ENCODE peak calls at places on chromosomes 6 and 20, in four cellular contexts. Y is IMR-90, F is astrocyte of the spinal cord, S is choroid plexus epithelial cell. P is an unnamed sample.

GRCh38 chr20:63312690-63313348 is 19.8 kb downstream of the COL20A1 start:
- DNase-seq in S (no peak), F (no peak), Y (peak), P (no peak)

GRCh38 chr20:62321521-62321948 is 18.7 kb downstream of the ADRM1 start:
- DNase-seq in F (no peak), S (peak), Y (no peak), P (no peak)

GRCh38 chr6:127198549-127198948 is 68.1 kb upstream of the RNF146 start:
- DNase-seq in S (peak), Y (peak), F (no peak), P (no peak)

GRCh38 chr20:63892402-63892801 is 2.5 kb upstream of the DNAJC5 start:
- DNase-seq in Y (no peak), F (no peak), S (no peak), P (no peak)

GRCh38 chr20:13279171-13279570 is 58.1 kb downstream of the ISM1 start:
- DNase-seq in Y (no peak), F (no peak), S (no peak), P (no peak)

GRCh38 chr20:64065973-64066341 is 3.0 kb downstream of the TCEA2 start:
- DNase-seq in F (peak), S (peak), Y (peak), P (no peak)

GRCh38 chr20:40860487-40860902 is 168.1 kb upstream of the TOP1 start:
- DNase-seq in S (peak), F (peak), Y (peak), P (no peak)

GRCh38 chr6:25585225-25585624 is 66.8 kb upstream of the SCGN start:
- DNase-seq in S (no peak), Y (no peak), F (no peak), P (no peak)

GRCh38 chr6:80618953-80619352 is 512.5 kb downstream of the BCKDHB start:
- DNase-seq in Y (peak), S (peak), F (peak), P (no peak)

GRCh38 chr6:110534731-110535164 is 58.3 kb upstream of the SLC22A16 start:
- DNase-seq in F (peak), S (peak), Y (peak), P (no peak)

GRCh38 chr20:17227669-17228623 is 1.1 kb downstream of the PCSK2 start:
- DNase-seq in Y (peak), F (no peak), S (peak), P (peak)

GRCh38 chr6:138787138-138787537 is 8.7 kb upstream of the ECT2L start:
- DNase-seq in F (no peak), S (no peak), Y (no peak), P (no peak)

GRCh38 chr6:35392773-35393672 is 50.7 kb downstream of the PPARD start:
- DNase-seq in S (no peak), Y (no peak), F (no peak), P (no peak)

GRCh38 chr6:18147160-18147559 is 7.7 kb downstream of the TPMT start:
- DNase-seq in Y (peak), F (peak), S (no peak), P (no peak)

GRCh38 chr6:167097770-167098169 is 25.1 kb upstream of the CCR6 start:
- DNase-seq in F (no peak), S (no peak), Y (no peak), P (no peak)

GRCh38 chr6:70763754-70764153 is 96.1 kb downstream of the SMAP1 start:
- DNase-seq in S (peak), Y (peak), F (no peak), P (no peak)

GRCh38 chr20:58719971-58720371 is 27.4 kb downstream of the NPEPL1 start:
- DNase-seq in F (no peak), S (no peak), Y (no peak), P (no peak)

GRCh38 chr6:8383584-8383983 is 51.8 kb downstream of the SLC35B3 start:
- DNase-seq in F (no peak), Y (no peak), S (no peak), P (no peak)

GRCh38 chr6:34529665-34530327 is 26.3 kb downstream of the SPDEF start:
- DNase-seq in S (no peak), Y (no peak), F (no peak), P (no peak)

GRCh38 chr6:38055210-38055609 is 235.7 kb downstream of the ZFAND3 start:
- DNase-seq in S (no peak), F (no peak), Y (no peak), P (no peak)

GRCh38 chr6:39166918-39167301 is 51.9 kb upstream of the SAYSD1 start:
- DNase-seq in Y (no peak), F (no peak), S (no peak), P (no peak)

GRCh38 chr6:39169448-39170344 is 54.7 kb upstream of the SAYSD1 start:
- DNase-seq in S (no peak), F (no peak), Y (no peak), P (no peak)

GRCh38 chr6:39167321-39167720 is 52.3 kb upstream of the SAYSD1 start:
- DNase-seq in F (no peak), Y (no peak), S (no peak), P (no peak)

GRCh38 chr6:39167866-39168625 is 53.1 kb upstream of the SAYSD1 start:
- DNase-seq in Y (no peak), S (no peak), F (no peak), P (no peak)

GRCh38 chr6:39166189-39166917 is 51.4 kb upstream of the SAYSD1 start:
- DNase-seq in S (peak), F (peak), Y (peak), P (peak)
- TF ChIP-seq CTCF in S (peak), F (peak), Y (peak), P (peak)

GRCh38 chr6:166036321-166037105 is 131.1 kb downstream of the TBXT start:
- DNase-seq in S (no peak), Y (peak), F (no peak), P (no peak)

GRCh38 chr6:166029506-166029905 is 138.1 kb downstream of the TBXT start:
- DNase-seq in S (peak), F (peak), Y (peak), P (no peak)

GRCh38 chr6:166031275-166031674 is 136.4 kb downstream of the TBXT start:
- DNase-seq in Y (no peak), S (no peak), F (no peak), P (no peak)

GRCh38 chr6:166027761-166028160 is 139.9 kb downstream of the TBXT start:
- DNase-seq in S (peak), Y (peak), F (peak), P (no peak)

DNA sequence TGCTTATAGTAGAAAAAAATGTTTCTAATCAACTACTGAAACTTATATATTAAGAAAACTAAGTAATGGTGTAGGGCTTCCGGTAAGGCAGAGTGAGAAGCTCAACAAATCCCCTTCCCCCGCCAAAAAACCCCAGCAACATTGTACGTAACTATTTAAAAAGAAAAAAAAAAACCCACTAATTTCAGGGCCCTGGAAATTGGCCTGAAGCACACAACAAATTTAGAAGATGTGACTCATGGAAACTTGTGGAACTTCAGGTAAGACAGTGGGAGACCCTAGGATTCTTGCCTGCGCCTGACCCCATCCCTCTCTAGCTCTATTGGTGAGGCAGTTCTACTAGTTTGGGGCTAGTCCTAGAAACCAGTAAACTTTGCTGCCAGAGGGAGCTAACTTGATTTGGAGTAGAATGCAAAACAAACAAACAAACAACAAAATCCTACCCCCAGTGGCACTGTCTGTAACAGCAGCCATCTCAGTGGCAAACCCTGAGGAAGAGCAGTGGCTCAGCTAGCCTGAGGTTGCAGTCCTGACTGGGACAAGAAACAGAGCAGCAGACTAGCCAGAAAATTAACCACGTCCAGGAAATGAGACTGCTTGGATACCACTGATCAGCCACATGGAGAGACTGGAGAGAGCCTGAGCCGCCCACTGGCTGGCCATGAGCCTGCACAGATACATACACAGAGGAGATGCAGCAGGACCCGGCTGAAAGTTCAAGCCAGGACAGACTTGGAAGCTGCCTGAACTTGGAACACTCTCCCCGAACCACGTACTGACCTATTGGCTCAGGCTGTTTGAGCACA is 135.1 kb downstream of the TBXT start:
- DNase-seq in F (peak), S (peak), Y (peak), P (no peak)
- TF ChIP-seq CTCF in F (peak), S (peak), Y (peak), P (no peak)

GRCh38 chr6:160456214-160456546 is 108.0 kb downstream of the SLC22A3 start:
- DNase-seq in F (no peak), Y (no peak), S (no peak), P (no peak)
- TF ChIP-seq CTCF in F (no peak), Y (no peak), S (no peak), P (no peak)

GRCh38 chr20:278607-279571 is 11.7 kb downstream of the C20orf96 start:
- DNase-seq in F (no peak), S (peak), Y (no peak), P (no peak)
- TF ChIP-seq CTCF in F (no peak), S (peak), Y (no peak), P (no peak)

GRCh38 chr6:54515013-54515412 is 206.8 kb downstream of the TINAG start:
- DNase-seq in S (no peak), Y (peak), F (peak), P (no peak)
- TF ChIP-seq CTCF in S (no peak), Y (no peak), F (no peak), P (no peak)

DNA sequence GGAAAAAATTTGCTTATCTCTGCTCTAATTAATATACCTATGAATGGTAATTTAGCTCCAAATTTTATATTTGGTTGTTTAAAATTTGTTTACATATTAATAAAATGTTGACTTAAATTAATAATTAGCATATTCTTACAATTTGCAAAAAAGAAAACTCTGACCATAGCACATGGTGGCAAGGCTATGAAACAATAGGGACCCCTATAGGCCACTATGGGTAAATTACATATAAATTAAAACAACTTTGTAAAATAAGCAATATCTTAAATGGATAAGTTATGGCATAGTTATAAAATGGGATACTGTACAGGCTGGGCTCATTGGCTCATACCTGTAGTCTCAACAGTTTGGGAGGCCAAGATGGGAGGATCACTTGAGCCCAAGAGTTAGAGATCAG is 76.0 kb downstream of the MKKS start:
- DNase-seq in F (no peak), S (peak), Y (peak), P (no peak)
- TF ChIP-seq CTCF in F (peak), S (peak), Y (peak), P (peak)

GRCh38 chr20:48329676-48330644 is 497.8 kb downstream of the PREX1 start:
- DNase-seq in Y (peak), F (peak), S (peak), P (no peak)
- TF ChIP-seq CTCF in Y (no peak), F (peak), S (peak), P (peak)

GRCh38 chr6:2557181-2557720 is 193.5 kb downstream of the MYLK4 start:
- DNase-seq in Y (no peak), F (no peak), S (no peak), P (no peak)

GRCh38 chr6:2558861-2559811 is 191.6 kb downstream of the MYLK4 start:
- DNase-seq in F (peak), Y (no peak), S (peak), P (no peak)

GRCh38 chr6:2554651-2555050 is 196.1 kb downstream of the MYLK4 start:
- DNase-seq in S (no peak), Y (no peak), F (no peak), P (no peak)

GRCh38 chr6:2558098-2558770 is 192.5 kb downstream of the MYLK4 start:
- DNase-seq in F (no peak), S (no peak), Y (no peak), P (no peak)

DNA sequence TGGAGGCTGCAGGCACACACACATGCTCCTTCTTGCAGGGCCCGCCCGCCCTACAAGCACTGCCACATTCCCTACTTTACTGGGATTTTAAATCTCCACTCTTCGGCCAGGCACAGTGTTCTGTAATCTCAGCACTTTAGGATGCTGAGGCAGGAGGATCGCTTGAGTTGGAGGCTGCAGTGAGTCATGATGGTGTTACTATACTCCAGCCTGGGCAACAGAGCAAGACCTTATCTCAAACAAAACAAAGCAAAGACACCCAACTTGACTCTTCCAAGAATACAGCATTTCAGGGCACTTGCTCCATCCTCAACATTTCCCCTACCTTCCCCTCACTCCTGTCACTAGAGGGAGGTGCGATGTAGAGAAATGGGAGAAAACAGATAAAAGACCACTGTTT is 194.0 kb downstream of the MYLK4 start:
- DNase-seq in Y (no peak), S (peak), F (no peak), P (no peak)
- TF ChIP-seq CTCF in Y (no peak), S (no peak), F (no peak), P (no peak)

DNA sequence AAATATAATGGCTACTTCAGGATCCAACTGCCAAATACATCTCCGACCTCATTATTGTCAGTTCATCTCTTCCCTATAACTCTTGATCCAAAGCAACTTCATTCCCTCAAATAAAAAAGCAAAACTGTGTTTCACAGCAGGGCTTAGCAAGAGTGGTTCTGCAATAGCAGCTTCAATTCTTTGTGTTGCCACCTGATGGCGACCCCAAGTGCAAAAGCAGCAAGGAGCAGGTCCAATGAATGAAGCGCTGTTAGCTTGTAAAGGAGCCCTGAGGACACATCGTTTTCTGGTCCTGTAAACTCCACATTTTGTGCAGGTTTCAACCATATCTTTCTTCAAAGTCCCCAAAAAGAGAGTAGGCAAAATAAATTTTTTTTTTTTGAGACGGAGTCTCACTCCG is 19.6 kb downstream of the RTN4IP1 start:
- DNase-seq in S (peak), F (peak), Y (no peak), P (no peak)
- TF ChIP-seq CTCF in S (peak), F (peak), Y (peak), P (peak)

P was measured in progenitor cell of endocrine pancreas.